ENCODE peak calls at places on chromosomes 12 and 14, in six cellular contexts. M is IMR-90, P is upper lobe of left lung, D is nephron progenitor cell, C is sigmoid colon, W is endothelial cell. K is an unnamed sample.

GRCh38 chr14:92886337-92886736 is 36.6 kb upstream of the CHGA start:
- DNase-seq in P (no peak), M (no peak), W (no peak), C (no peak), D (no peak), K (no peak)

GRCh38 chr12:123960029-123960428 is 12.6 kb downstream of the CCDC92 start:
- DNase-seq in C (no peak), D (no peak), P (no peak), W (no peak), M (no peak), K (no peak)

GRCh38 chr12:132282950-132283771 is 46.2 kb downstream of the GALNT9 start:
- DNase-seq in C (no peak), P (no peak), W (no peak), D (peak), M (no peak), K (no peak)

GRCh38 chr14:64983439-64984310 is 3.0 kb upstream of the FNTB start:
- DNase-seq in P (peak), D (peak), C (no peak), W (no peak), M (peak), K (no peak)

GRCh38 chr14:59964251-59965007 is 44.5 kb downstream of the LRRC9 start:
- DNase-seq in M (peak), W (no peak), P (no peak), D (no peak), C (no peak), K (no peak)

GRCh38 chr14:50773632-50774541 is 57.1 kb downstream of the NIN start:
- DNase-seq in W (peak), M (peak), C (no peak), D (peak), P (no peak), K (no peak)

GRCh38 chr12:116122639-116123038 is 154.9 kb downstream of the MED13L start:
- DNase-seq in M (no peak), D (no peak), C (no peak), P (no peak), W (no peak), K (no peak)

GRCh38 chr14:69505338-69506240 is 21.1 kb downstream of the PLEKHD1 start:
- DNase-seq in W (no peak), D (no peak), C (no peak), P (peak), M (no peak), K (no peak)

GRCh38 chr12:111766608-111767361 is at the start of gene ALDH2:
- DNase-seq in C (peak), W (peak), P (peak), D (peak), M (peak), K (peak)

GRCh38 chr14:100975668-100976067 is 72.1 kb upstream of the RTL1 start:
- DNase-seq in D (no peak), P (no peak), C (no peak), M (peak), W (no peak), K (no peak)

GRCh38 chr12:94676011-94676709 is 25.8 kb upstream of the TMCC3 start:
- DNase-seq in D (no peak), M (no peak), C (peak), W (no peak), P (peak), K (no peak)

GRCh38 chr14:102998393-102998792 is 59.0 kb downstream of the CDC42BPB start:
- DNase-seq in D (no peak), M (peak), C (no peak), P (no peak), W (no peak), K (no peak)

GRCh38 chr14:73725116-73726024 is 11.2 kb upstream of the PNMA1 start:
- DNase-seq in D (no peak), M (peak), C (peak), W (no peak), P (no peak), K (no peak)

GRCh38 chr14:73723411-73723798 is 9.2 kb upstream of the PNMA1 start:
- DNase-seq in W (no peak), P (no peak), C (no peak), M (peak), D (no peak), K (no peak)

GRCh38 chr14:73722581-73722980 is 8.4 kb upstream of the PNMA1 start:
- DNase-seq in M (no peak), C (no peak), W (no peak), D (no peak), P (no peak), K (no peak)

GRCh38 chr14:73724696-73725095 is 10.5 kb upstream of the PNMA1 start:
- DNase-seq in D (no peak), C (no peak), M (no peak), P (no peak), W (no peak), K (no peak)

DNA sequence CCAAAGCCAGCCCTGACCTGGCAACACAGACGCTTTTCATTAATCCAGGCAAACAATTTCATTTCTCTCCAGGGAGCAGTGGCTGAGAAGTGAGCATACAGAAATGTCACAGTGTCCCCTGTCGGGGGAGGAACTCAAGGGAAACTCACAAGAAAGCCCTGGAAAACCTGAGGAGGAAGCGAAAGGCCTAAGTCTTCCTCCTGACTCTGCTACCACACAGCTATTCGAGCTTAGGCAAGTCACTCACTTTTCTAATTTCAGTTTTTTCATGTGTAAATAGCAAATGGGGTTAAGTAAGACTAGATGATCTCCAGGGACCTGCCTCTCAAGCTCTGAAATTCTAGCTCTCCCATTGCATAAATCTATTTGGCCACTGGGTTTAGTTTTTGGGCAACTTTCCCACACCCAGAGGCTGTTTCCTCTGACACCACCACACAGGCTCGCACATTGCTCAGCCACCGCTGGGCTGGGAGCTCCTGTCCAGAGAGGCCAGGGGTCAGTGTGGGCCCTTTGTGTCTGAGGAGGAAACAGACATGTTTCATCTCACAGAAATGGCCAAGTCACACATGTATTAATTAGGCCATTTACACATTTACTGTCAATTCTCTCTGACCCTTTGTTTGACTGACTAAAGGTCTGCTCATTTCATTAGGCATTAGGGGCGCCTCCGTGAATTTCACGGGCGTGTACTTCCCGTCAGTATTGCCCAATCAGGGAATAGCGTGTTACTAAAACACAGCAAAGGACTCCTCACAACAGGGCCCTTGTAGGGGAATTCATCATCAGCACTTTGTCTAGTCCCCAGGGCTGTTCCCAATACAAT is 9.8 kb upstream of the PNMA1 start:
- DNase-seq in M (peak), C (peak), W (no peak), P (peak), D (no peak), K (no peak)
- TF ChIP-seq CTCF in M (peak), C (peak), W (no peak), P (peak), D (no peak), K (no peak)

GRCh38 chr14:97976861-97977260 is 1179.7 kb downstream of the VRK1 start:
- DNase-seq in W (no peak), P (peak), C (no peak), D (no peak), M (no peak), K (no peak)

GRCh38 chr14:97975960-97976359 is 1178.8 kb downstream of the VRK1 start:
- DNase-seq in M (no peak), D (no peak), C (no peak), W (no peak), P (no peak), K (no peak)

GRCh38 chr14:97977711-97978261 is 1180.6 kb downstream of the VRK1 start:
- DNase-seq in M (no peak), P (peak), D (no peak), C (peak), W (no peak), K (no peak)

DNA sequence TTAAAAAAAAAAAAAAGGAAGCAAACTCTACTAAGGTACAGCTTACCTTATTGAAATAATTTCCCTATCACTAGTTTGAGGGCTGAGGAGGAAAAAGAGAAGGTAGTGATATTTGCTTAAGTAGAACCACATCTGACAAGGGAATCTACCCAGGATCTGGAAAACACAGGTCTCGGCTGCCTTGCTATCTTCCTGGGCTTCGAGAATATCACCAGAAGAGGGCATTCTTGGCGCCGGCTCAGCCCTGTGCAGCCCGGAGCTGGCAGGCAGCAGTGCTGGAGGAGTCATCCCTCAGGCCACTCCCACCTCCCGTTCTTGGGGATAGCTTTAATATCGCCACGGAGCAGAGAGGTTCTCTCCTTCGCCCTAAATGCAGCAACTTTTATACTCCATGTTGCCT is 1181.2 kb downstream of the VRK1 start:
- DNase-seq in W (peak), C (peak), M (no peak), P (peak), D (peak), K (peak)
- TF ChIP-seq CTCF in W (no peak), C (peak), M (no peak), P (peak), D (peak), K (peak)

GRCh38 chr12:30818562-30818961 is 63.8 kb upstream of the CAPRIN2 start:
- DNase-seq in M (no peak), P (no peak), D (no peak), W (no peak), C (no peak), K (no peak)

GRCh38 chr12:30811966-30812365 is 57.2 kb upstream of the CAPRIN2 start:
- DNase-seq in W (no peak), M (no peak), C (no peak), P (no peak), D (no peak), K (no peak)

GRCh38 chr12:30810918-30811317 is 56.2 kb upstream of the CAPRIN2 start:
- DNase-seq in P (no peak), D (no peak), C (no peak), W (no peak), M (no peak), K (no peak)

GRCh38 chr12:30816742-30817465 is 62.2 kb upstream of the CAPRIN2 start:
- DNase-seq in M (no peak), D (no peak), P (no peak), C (no peak), W (no peak), K (no peak)

DNA sequence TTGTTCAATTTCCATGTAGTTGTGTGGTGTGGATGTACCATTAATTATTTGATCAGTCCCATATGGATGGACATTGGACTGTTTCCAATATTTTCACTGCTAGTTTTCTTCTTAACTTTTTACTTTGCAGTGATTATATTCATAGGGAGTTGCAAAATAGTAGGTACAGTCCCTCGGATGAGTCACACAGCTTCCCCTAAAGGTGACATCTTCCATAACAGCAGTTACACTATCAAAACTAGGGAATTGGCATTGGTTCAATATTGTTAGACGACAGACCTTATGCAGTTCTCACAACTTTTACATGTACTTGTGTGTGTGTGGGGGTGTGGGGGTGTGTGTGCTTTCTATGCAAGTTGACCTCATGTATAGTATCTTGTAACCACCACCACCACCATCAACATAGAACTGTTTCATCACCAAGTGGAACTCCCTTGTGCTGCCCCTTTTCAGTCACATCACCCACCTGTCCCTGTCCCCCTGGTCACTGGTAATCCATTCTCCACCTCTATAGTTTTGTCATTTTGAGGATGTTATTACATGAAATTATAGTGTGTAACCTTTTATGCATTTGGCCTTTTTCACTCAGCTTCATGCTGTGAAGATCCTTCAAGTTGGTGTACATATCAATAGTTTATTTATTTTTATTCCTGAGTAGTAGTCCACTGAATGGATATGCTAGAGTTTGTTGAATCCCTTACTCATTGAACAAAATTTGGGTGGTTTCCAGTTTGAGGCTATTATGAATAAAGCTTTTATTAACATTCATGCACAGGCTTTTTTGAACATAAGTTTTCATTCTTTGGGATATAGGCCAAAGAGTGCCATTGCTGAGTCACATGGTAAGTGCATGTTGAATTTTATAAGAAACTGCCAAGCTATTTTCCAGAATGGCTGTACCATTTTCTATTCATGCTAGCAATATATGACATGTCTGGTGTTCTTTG is 59.3 kb upstream of the CAPRIN2 start:
- DNase-seq in M (peak), P (no peak), W (no peak), C (no peak), D (no peak), K (no peak)
- TF ChIP-seq CTCF in M (no peak), P (no peak), W (no peak), C (no peak), D (no peak), K (no peak)

DNA sequence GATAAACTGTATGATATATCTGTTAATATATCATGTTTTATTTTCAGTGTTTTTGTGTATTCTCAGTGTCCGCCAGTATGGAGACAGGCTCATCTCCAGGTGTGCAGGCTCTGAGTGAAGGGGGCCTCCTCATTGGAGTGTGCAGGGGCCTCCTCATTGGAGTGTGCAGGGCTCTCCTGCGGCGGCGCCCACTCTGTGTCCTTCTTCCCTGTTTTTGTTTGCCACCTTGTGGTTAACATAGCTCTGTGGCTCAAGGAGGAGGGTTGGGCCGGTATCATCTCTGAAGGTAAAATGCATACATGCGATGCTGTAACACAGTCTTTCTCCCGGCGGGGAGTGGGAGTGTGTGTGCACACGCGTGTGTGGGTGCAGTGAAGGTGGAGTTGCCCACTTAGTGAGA is 429.5 kb downstream of the ZFP36L1 start:
- DNase-seq in W (peak), P (no peak), M (no peak), D (peak), C (no peak), K (no peak)
- TF ChIP-seq CTCF in W (peak), P (peak), M (no peak), D (peak), C (no peak), K (peak)

GRCh38 chr12:125070661-125071390 is 5.6 kb downstream of the AACS start:
- DNase-seq in D (no peak), C (peak), W (no peak), P (no peak), M (no peak), K (no peak)

GRCh38 chr12:125069616-125070015 is 4.4 kb downstream of the AACS start:
- DNase-seq in P (no peak), D (no peak), C (no peak), M (no peak), W (no peak), K (no peak)

GRCh38 chr12:125068391-125068790 is 3.2 kb downstream of the AACS start:
- DNase-seq in M (no peak), D (no peak), C (no peak), W (no peak), P (no peak), K (no peak)

GRCh38 chr12:125071456-125071855 is 6.2 kb downstream of the AACS start:
- DNase-seq in C (peak), D (no peak), M (no peak), W (no peak), P (no peak), K (no peak)

DNA sequence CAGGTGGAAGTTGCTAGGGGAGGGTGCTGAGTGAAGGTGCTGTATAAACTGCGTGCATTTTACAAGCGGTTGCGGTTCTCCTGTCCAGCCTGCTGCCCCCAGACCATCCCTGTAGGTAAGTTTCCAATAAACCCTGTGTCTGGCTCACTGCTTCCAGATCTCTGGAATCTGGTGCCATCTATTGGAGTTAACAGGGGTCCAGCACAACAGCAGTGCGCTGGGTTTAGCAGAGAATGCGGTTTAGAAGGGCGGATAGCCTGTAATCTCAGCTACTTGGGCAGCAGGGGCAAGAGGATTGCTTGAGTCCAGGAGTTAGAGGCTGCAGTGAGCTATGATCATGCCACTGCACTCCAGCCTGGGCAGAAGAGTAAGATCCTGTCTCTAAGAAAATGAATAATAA is 4.9 kb downstream of the AACS start:
- DNase-seq in P (no peak), M (no peak), C (no peak), D (no peak), W (no peak), K (no peak)
- TF ChIP-seq CTCF in P (no peak), M (no peak), C (no peak), D (no peak), W (no peak), K (no peak)

GRCh38 chr12:51522696-51523095 is 68.3 kb upstream of the SCN8A start:
- DNase-seq in M (no peak), W (no peak), P (no peak), D (no peak), C (no peak), K (no peak)

GRCh38 chr12:51527872-51528271 is 63.2 kb upstream of the SCN8A start:
- DNase-seq in P (no peak), C (no peak), W (no peak), M (no peak), D (no peak), K (no peak)

GRCh38 chr12:51524386-51524901 is 66.6 kb upstream of the SCN8A start:
- DNase-seq in M (no peak), W (no peak), P (no peak), D (no peak), C (no peak), K (no peak)

GRCh38 chr12:51528852-51529545 is 62.0 kb upstream of the SCN8A start:
- DNase-seq in D (no peak), C (no peak), W (no peak), P (no peak), M (no peak), K (no peak)

GRCh38 chr12:51525518-51525917 is 65.5 kb upstream of the SCN8A start:
- DNase-seq in M (no peak), C (no peak), D (no peak), P (no peak), W (no peak), K (no peak)
- TF ChIP-seq CTCF in M (no peak), C (no peak), D (no peak), P (no peak), W (no peak), K (no peak)

DNA sequence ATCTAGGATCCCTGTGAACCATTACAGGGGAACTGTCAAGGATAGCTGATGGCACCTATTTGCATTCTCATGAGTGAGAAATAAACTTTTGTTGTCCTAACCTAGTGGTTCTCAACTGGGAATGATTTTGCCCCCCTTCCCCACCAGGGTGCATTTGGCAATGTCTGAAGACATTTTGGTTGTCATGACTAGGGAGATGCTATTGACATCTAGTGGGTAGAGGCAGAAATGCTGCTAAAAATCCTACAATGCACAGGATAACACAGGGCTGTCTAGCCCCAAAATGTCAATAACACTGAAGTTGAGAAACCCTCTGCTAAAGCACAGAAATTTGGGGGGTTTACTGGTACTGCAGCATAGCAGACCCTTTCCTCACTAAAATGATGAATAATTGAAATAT is 140.9 kb upstream of the SRRM4 start:
- DNase-seq in D (no peak), W (no peak), C (no peak), M (no peak), P (no peak), K (no peak)
- TF ChIP-seq CTCF in D (peak), W (no peak), C (no peak), M (no peak), P (no peak), K (peak)

GRCh38 chr12:56951582-56952339 is 5.6 kb downstream of the RDH16 start:
- DNase-seq in M (no peak), C (no peak), P (no peak), D (no peak), W (no peak), K (no peak)

GRCh38 chr12:56948881-56949280 is 8.5 kb downstream of the RDH16 start:
- DNase-seq in D (no peak), M (no peak), C (no peak), P (no peak), W (no peak), K (no peak)

GRCh38 chr12:56953314-56953713 is 4.1 kb downstream of the RDH16 start:
- DNase-seq in D (no peak), M (no peak), P (no peak), W (no peak), C (no peak), K (no peak)

GRCh38 chr12:56943878-56944277 is 9.7 kb upstream of the SDR9C7 start:
- DNase-seq in M (no peak), P (no peak), W (no peak), C (no peak), D (no peak), K (no peak)

GRCh38 chr12:56947633-56948535 is 9.5 kb downstream of the RDH16 start:
- DNase-seq in P (no peak), W (no peak), D (no peak), C (no peak), M (no peak), K (no peak)
- TF ChIP-seq CTCF in P (peak), W (no peak), D (no peak), C (no peak), M (no peak), K (no peak)

K was measured in type B pancreatic cell.